ENCODE peak calls at places on chromosomes 12 and 14, in eight cellular contexts. One of them, this sample, is unnamed.

GRCh38 chr14:100096656-100097055 is 31.4 kb downstream of the EVL start:
- DNase-seq in choroid plexus epithelial cell: peak; percentile 94
- DNase-seq in adrenal gland: no peak
- DNase-seq in effector memory CD4-positive, alpha-beta T cell: no peak
- DNase-seq in HFF-Myc: no peak
- DNase-seq in pancreas: no peak
- DNase-seq in ovary: no peak
- DNase-seq in neural progenitor cell: no peak
- DNase-seq in this sample: no peak

GRCh38 chr14:104682107-104682593 is 7.3 kb upstream of the INF2 start:
- DNase-seq in choroid plexus epithelial cell: no peak
- DNase-seq in adrenal gland: no peak
- DNase-seq in effector memory CD4-positive, alpha-beta T cell: no peak
- DNase-seq in HFF-Myc: no peak
- DNase-seq in pancreas: no peak
- DNase-seq in ovary: no peak
- DNase-seq in neural progenitor cell: peak; percentile 72
- DNase-seq in this sample: no peak

GRCh38 chr14:101225116-101225728 is 321.7 kb upstream of the RTL1 start:
- DNase-seq in choroid plexus epithelial cell: peak; percentile 33
- DNase-seq in adrenal gland: no peak
- DNase-seq in effector memory CD4-positive, alpha-beta T cell: no peak
- DNase-seq in HFF-Myc: no peak
- DNase-seq in pancreas: no peak
- DNase-seq in ovary: no peak
- DNase-seq in neural progenitor cell: no peak
- DNase-seq in this sample: no peak

GRCh38 chr14:49139593-49139992 is 446.6 kb downstream of the RPS29 start:
- DNase-seq in choroid plexus epithelial cell: no peak
- DNase-seq in adrenal gland: no peak
- DNase-seq in effector memory CD4-positive, alpha-beta T cell: no peak
- DNase-seq in HFF-Myc: no peak
- DNase-seq in pancreas: no peak
- DNase-seq in ovary: no peak
- DNase-seq in neural progenitor cell: no peak
- DNase-seq in this sample: no peak

GRCh38 chr12:46388427-46388992 is 15.9 kb upstream of the SLC38A2 start:
- DNase-seq in choroid plexus epithelial cell: peak; percentile 57
- DNase-seq in adrenal gland: no peak
- DNase-seq in effector memory CD4-positive, alpha-beta T cell: no peak
- DNase-seq in HFF-Myc: no peak
- DNase-seq in pancreas: no peak
- DNase-seq in ovary: no peak
- DNase-seq in neural progenitor cell: no peak
- DNase-seq in this sample: no peak

GRCh38 chr14:28744126-28744525 is 22.5 kb upstream of the FOXG1 start:
- DNase-seq in choroid plexus epithelial cell: no peak
- DNase-seq in adrenal gland: no peak
- DNase-seq in effector memory CD4-positive, alpha-beta T cell: no peak
- DNase-seq in HFF-Myc: no peak
- DNase-seq in pancreas: no peak
- DNase-seq in ovary: no peak
- DNase-seq in neural progenitor cell: no peak
- DNase-seq in this sample: no peak

GRCh38 chr12:80769553-80770140 is 52.9 kb downstream of the MYF5 start:
- DNase-seq in choroid plexus epithelial cell: no peak
- DNase-seq in adrenal gland: no peak
- DNase-seq in effector memory CD4-positive, alpha-beta T cell: no peak
- DNase-seq in HFF-Myc: no peak
- DNase-seq in pancreas: no peak
- DNase-seq in ovary: no peak
- DNase-seq in neural progenitor cell: no peak
- DNase-seq in this sample: peak; percentile 24

GRCh38 chr12:114981036-114981435 is 297.1 kb upstream of the TBX3 start:
- DNase-seq in choroid plexus epithelial cell: no peak
- DNase-seq in adrenal gland: no peak
- DNase-seq in effector memory CD4-positive, alpha-beta T cell: no peak
- DNase-seq in HFF-Myc: no peak
- DNase-seq in pancreas: no peak
- DNase-seq in ovary: no peak
- DNase-seq in neural progenitor cell: no peak
- DNase-seq in this sample: no peak

GRCh38 chr12:54005531-54005852 is 3.3 kb upstream of the HOXC8 start:
- DNase-seq in choroid plexus epithelial cell: no peak
- DNase-seq in adrenal gland: no peak
- DNase-seq in effector memory CD4-positive, alpha-beta T cell: no peak
- DNase-seq in HFF-Myc: no peak
- DNase-seq in pancreas: no peak
- DNase-seq in ovary: no peak
- DNase-seq in neural progenitor cell: no peak
- DNase-seq in this sample: no peak

GRCh38 chr12:54006700-54007220 is 2.0 kb upstream of the HOXC8 start:
- DNase-seq in choroid plexus epithelial cell: no peak
- DNase-seq in adrenal gland: no peak
- DNase-seq in effector memory CD4-positive, alpha-beta T cell: no peak
- DNase-seq in HFF-Myc: no peak
- DNase-seq in pancreas: no peak
- DNase-seq in ovary: no peak
- DNase-seq in neural progenitor cell: no peak
- DNase-seq in this sample: no peak

GRCh38 chr12:54007538-54008259 is 1.1 kb upstream of the HOXC8 start:
- DNase-seq in choroid plexus epithelial cell: no peak
- DNase-seq in adrenal gland: no peak
- DNase-seq in effector memory CD4-positive, alpha-beta T cell: no peak
- DNase-seq in HFF-Myc: no peak
- DNase-seq in pancreas: no peak
- DNase-seq in ovary: no peak
- DNase-seq in neural progenitor cell: no peak
- DNase-seq in this sample: no peak

GRCh38 chr12:54004841-54005530 is 3.8 kb upstream of the HOXC8 start:
- DNase-seq in choroid plexus epithelial cell: no peak
- DNase-seq in adrenal gland: no peak
- DNase-seq in effector memory CD4-positive, alpha-beta T cell: no peak
- DNase-seq in HFF-Myc: no peak
- DNase-seq in pancreas: no peak
- DNase-seq in ovary: no peak
- DNase-seq in neural progenitor cell: peak; percentile 57
- DNase-seq in this sample: no peak

DNA sequence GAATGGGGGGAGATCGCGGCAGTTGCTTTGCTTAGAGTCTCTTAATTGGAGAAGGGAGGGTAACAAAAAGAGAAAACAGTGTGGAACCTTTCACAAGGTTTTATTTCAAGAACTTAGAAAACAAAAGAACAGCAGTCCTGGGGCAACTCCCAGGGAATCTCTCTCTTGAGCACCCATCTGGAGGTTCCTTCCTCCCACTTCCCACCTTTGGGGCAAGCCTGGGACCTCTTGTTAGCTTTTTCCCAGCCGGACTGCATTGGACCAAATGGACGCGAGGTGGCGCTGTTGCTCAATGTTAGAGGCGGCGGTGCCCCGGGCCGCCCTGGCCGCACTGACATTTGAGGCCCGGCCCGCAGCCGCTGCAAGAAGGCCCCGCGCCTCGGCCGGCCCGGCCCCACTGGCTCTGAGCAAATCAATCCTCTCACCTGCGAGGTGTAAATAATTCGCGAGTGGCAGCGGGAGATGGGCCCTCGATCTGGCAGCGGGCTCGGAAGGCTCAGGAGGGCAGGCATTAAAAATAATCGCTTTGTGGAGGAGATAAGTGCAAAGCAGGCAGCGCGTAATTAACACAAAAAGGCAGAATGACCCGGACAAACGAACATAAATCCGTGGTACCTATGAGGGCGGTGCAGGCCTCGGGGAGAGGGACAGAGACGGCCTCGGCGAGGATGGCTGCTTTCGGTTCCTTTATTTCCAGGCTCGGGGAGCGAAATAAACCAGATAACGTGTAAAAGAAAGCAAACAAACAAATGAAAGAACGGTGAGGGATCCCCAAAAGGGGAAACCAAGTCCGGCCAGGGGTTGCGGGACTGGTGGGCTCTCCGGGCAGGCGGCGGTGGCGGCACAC is 2.7 kb upstream of the HOXC8 start:
- DNase-seq in choroid plexus epithelial cell: peak; percentile 73
- DNase-seq in adrenal gland: peak; percentile 88
- DNase-seq in effector memory CD4-positive, alpha-beta T cell: peak; percentile 79
- DNase-seq in HFF-Myc: peak; percentile 36
- DNase-seq in pancreas: peak; percentile 75
- DNase-seq in ovary: peak; percentile 90
- DNase-seq in neural progenitor cell: peak; percentile 96
- DNase-seq in this sample: peak; percentile 85
- H3K4me3 ChIP-seq in choroid plexus epithelial cell: peak overlapping the region; percentile 35
- H3K4me3 ChIP-seq in adrenal gland: no peak overlapping the region
- H3K4me3 ChIP-seq in effector memory CD4-positive, alpha-beta T cell: peak overlapping the region; percentile 55
- H3K4me3 ChIP-seq in HFF-Myc: no peak overlapping the region
- H3K4me3 ChIP-seq in pancreas: peak overlapping the region; percentile 34
- H3K4me3 ChIP-seq in ovary: peak overlapping the region; percentile 14
- H3K4me3 ChIP-seq in neural progenitor cell: no peak overlapping the region
- H3K4me3 ChIP-seq in this sample: peak overlapping the region; percentile 29

GRCh38 chr12:94203181-94203546 is 54.8 kb downstream of the PLXNC1 start:
- DNase-seq in choroid plexus epithelial cell: no peak
- DNase-seq in adrenal gland: no peak
- DNase-seq in effector memory CD4-positive, alpha-beta T cell: no peak
- DNase-seq in HFF-Myc: no peak
- DNase-seq in pancreas: no peak
- DNase-seq in ovary: no peak
- DNase-seq in neural progenitor cell: no peak
- DNase-seq in this sample: no peak

GRCh38 chr12:94205738-94206310 is 57.4 kb downstream of the PLXNC1 start:
- DNase-seq in choroid plexus epithelial cell: no peak
- DNase-seq in adrenal gland: no peak
- DNase-seq in effector memory CD4-positive, alpha-beta T cell: no peak
- DNase-seq in HFF-Myc: no peak
- DNase-seq in pancreas: no peak
- DNase-seq in ovary: no peak
- DNase-seq in neural progenitor cell: no peak
- DNase-seq in this sample: no peak

GRCh38 chr12:94206886-94207285 is 58.5 kb downstream of the PLXNC1 start:
- DNase-seq in choroid plexus epithelial cell: peak; percentile 22
- DNase-seq in adrenal gland: no peak
- DNase-seq in effector memory CD4-positive, alpha-beta T cell: no peak
- DNase-seq in HFF-Myc: no peak
- DNase-seq in pancreas: no peak
- DNase-seq in ovary: no peak
- DNase-seq in neural progenitor cell: no peak
- DNase-seq in this sample: no peak

GRCh38 chr12:94203796-94204195 is 55.4 kb downstream of the PLXNC1 start:
- DNase-seq in choroid plexus epithelial cell: peak; percentile 66
- DNase-seq in adrenal gland: no peak
- DNase-seq in effector memory CD4-positive, alpha-beta T cell: no peak
- DNase-seq in HFF-Myc: no peak
- DNase-seq in pancreas: no peak
- DNase-seq in ovary: peak; percentile 55
- DNase-seq in neural progenitor cell: no peak
- DNase-seq in this sample: no peak

DNA sequence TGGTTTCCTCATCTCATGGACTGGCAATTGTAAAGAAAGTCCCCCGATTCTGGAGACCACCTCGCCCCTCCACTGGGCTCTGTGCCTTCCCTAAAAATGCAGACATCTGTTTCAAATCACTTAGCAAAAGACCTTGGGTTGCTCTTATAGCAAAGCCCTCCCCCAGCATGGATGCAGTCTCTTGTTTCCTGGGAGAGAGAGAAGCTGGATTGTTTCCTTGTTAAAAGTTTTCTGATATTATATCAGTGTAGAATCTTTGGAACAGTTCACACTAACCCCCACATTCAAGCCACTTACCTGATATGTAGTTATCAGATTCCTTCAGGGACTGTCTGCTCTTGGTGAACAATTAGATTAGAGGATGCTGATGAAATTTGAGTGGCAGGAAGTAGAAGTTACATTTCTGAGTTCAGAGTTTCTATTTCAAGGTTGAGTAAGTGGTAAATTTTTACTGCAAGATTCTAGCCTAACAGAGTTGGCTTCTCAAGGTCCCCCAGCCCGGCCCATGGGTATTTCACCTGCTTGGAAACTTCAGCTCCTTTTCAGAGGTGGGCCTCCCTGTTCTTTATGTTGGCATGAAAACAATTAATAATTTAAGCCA is 56.4 kb downstream of the PLXNC1 start:
- DNase-seq in choroid plexus epithelial cell: no peak
- DNase-seq in adrenal gland: no peak
- DNase-seq in effector memory CD4-positive, alpha-beta T cell: no peak
- DNase-seq in HFF-Myc: no peak
- DNase-seq in pancreas: no peak
- DNase-seq in ovary: no peak
- DNase-seq in neural progenitor cell: no peak
- DNase-seq in this sample: no peak
- H3K4me3 ChIP-seq in choroid plexus epithelial cell: no peak overlapping the region
- H3K4me3 ChIP-seq in adrenal gland: no peak overlapping the region
- H3K4me3 ChIP-seq in effector memory CD4-positive, alpha-beta T cell: no peak overlapping the region
- H3K4me3 ChIP-seq in HFF-Myc: no peak overlapping the region
- H3K4me3 ChIP-seq in pancreas: no peak overlapping the region
- H3K4me3 ChIP-seq in ovary: no peak overlapping the region
- H3K4me3 ChIP-seq in neural progenitor cell: no peak overlapping the region
- H3K4me3 ChIP-seq in this sample: no peak overlapping the region

GRCh38 chr12:12818693-12819092 is 5.5 kb downstream of the DDX47 start:
- DNase-seq in choroid plexus epithelial cell: no peak
- DNase-seq in adrenal gland: no peak
- DNase-seq in effector memory CD4-positive, alpha-beta T cell: no peak
- DNase-seq in HFF-Myc: no peak
- DNase-seq in pancreas: no peak
- DNase-seq in ovary: no peak
- DNase-seq in neural progenitor cell: no peak
- DNase-seq in this sample: no peak

GRCh38 chr12:12819221-12819620 is 6.1 kb downstream of the DDX47 start:
- DNase-seq in choroid plexus epithelial cell: no peak
- DNase-seq in adrenal gland: no peak
- DNase-seq in effector memory CD4-positive, alpha-beta T cell: no peak
- DNase-seq in HFF-Myc: no peak
- DNase-seq in pancreas: no peak
- DNase-seq in ovary: no peak
- DNase-seq in neural progenitor cell: no peak
- DNase-seq in this sample: no peak

GRCh38 chr12:12821975-12822374 is 8.8 kb downstream of the DDX47 start:
- DNase-seq in choroid plexus epithelial cell: no peak
- DNase-seq in adrenal gland: no peak
- DNase-seq in effector memory CD4-positive, alpha-beta T cell: no peak
- DNase-seq in HFF-Myc: no peak
- DNase-seq in pancreas: no peak
- DNase-seq in ovary: no peak
- DNase-seq in neural progenitor cell: no peak
- DNase-seq in this sample: no peak

GRCh38 chr12:12817611-12818010 is 4.5 kb downstream of the DDX47 start:
- DNase-seq in choroid plexus epithelial cell: no peak
- DNase-seq in adrenal gland: no peak
- DNase-seq in effector memory CD4-positive, alpha-beta T cell: no peak
- DNase-seq in HFF-Myc: no peak
- DNase-seq in pancreas: no peak
- DNase-seq in ovary: no peak
- DNase-seq in neural progenitor cell: no peak
- DNase-seq in this sample: no peak

GRCh38 chr12:12819752-12820311 is 6.7 kb downstream of the DDX47 start:
- DNase-seq in choroid plexus epithelial cell: peak; percentile 95
- DNase-seq in adrenal gland: no peak
- DNase-seq in effector memory CD4-positive, alpha-beta T cell: no peak
- DNase-seq in HFF-Myc: peak; percentile 87
- DNase-seq in pancreas: no peak
- DNase-seq in ovary: peak; percentile 28
- DNase-seq in neural progenitor cell: no peak
- DNase-seq in this sample: no peak
- H3K4me3 ChIP-seq in choroid plexus epithelial cell: no peak overlapping the region
- H3K4me3 ChIP-seq in adrenal gland: no peak overlapping the region
- H3K4me3 ChIP-seq in effector memory CD4-positive, alpha-beta T cell: no peak overlapping the region
- H3K4me3 ChIP-seq in HFF-Myc: no peak overlapping the region
- H3K4me3 ChIP-seq in pancreas: no peak overlapping the region
- H3K4me3 ChIP-seq in ovary: no peak overlapping the region
- H3K4me3 ChIP-seq in neural progenitor cell: no peak overlapping the region
- H3K4me3 ChIP-seq in this sample: no peak overlapping the region

GRCh38 chr12:122730215-122731014 is at the start of gene HCAR1:
- DNase-seq in choroid plexus epithelial cell: peak; percentile 63
- DNase-seq in adrenal gland: no peak
- DNase-seq in effector memory CD4-positive, alpha-beta T cell: no peak
- DNase-seq in HFF-Myc: no peak
- DNase-seq in pancreas: no peak
- DNase-seq in ovary: no peak
- DNase-seq in neural progenitor cell: peak; percentile 10
- DNase-seq in this sample: no peak
- H3K4me3 ChIP-seq in choroid plexus epithelial cell: peak within 1 kb of the TSS; percentile 56
- H3K4me3 ChIP-seq in adrenal gland: no peak within 1 kb of the TSS
- H3K4me3 ChIP-seq in effector memory CD4-positive, alpha-beta T cell: peak within 1 kb of the TSS; percentile 12
- H3K4me3 ChIP-seq in HFF-Myc: no peak within 1 kb of the TSS
- H3K4me3 ChIP-seq in pancreas: peak within 1 kb of the TSS; percentile 17
- H3K4me3 ChIP-seq in ovary: peak within 1 kb of the TSS; percentile 28
- H3K4me3 ChIP-seq in neural progenitor cell: no peak within 1 kb of the TSS
- H3K4me3 ChIP-seq in this sample: no peak within 1 kb of the TSS

This sample was measured in WERI-Rb-1.